ENCODE peak calls at places on chromosomes 1 and 21, in six cellular contexts. H, Y, V, Z, N and Q are unnamed samples.

GRCh38 chr21:33286600-33287456 is 20.7 kb downstream of the IL10RB start:
- DNase-seq in H (peak; percentile 63), Y (peak; percentile 70), V (no peak), Z (no peak), N (no peak), Q (peak; percentile 65)

GRCh38 chr1:100606438-100606837 is 68.5 kb downstream of the GPR88 start:
- DNase-seq in H (peak; percentile 27), Y (peak; percentile 39), V (no peak), Z (peak; percentile 21), N (peak; percentile 6), Q (peak; percentile 58)

GRCh38 chr1:167601442-167602380 is 28.3 kb upstream of the RCSD1 start:
- DNase-seq in H (peak; percentile 23), Y (peak; percentile 59), V (peak; percentile 83), Z (peak; percentile 40), N (peak; percentile 9), Q (no peak)

GRCh38 chr1:235659186-235659771 is 9.7 kb upstream of the GNG4 start:
- DNase-seq in H (no peak), Y (no peak), V (no peak), Z (no peak), N (no peak), Q (no peak)

GRCh38 chr1:218492840-218493239 is 147.7 kb downstream of the TGFB2 start:
- DNase-seq in H (no peak), Y (no peak), V (no peak), Z (no peak), N (no peak), Q (no peak)

GRCh38 chr21:42621166-42621827 is 32.1 kb upstream of the PDE9A start:
- DNase-seq in H (peak; percentile 16), Y (no peak), V (peak; percentile 64), Z (no peak), N (no peak), Q (no peak)

GRCh38 chr1:14945132-14946010 is 208.2 kb upstream of the TMEM51 start:
- DNase-seq in H (peak; percentile 57), Y (peak; percentile 66), V (no peak), Z (peak; percentile 60), N (no peak), Q (peak; percentile 86)

GRCh38 chr1:31787261-31787660 is 23.1 kb upstream of the ADGRB2 start:
- DNase-seq in H (no peak), Y (peak; percentile 10), V (peak; percentile 20), Z (no peak), N (no peak), Q (peak; percentile 22)

GRCh38 chr1:53396563-53397268 is 62.5 kb upstream of the DMRTB1 start:
- DNase-seq in H (no peak), Y (no peak), V (no peak), Z (no peak), N (no peak), Q (no peak)

GRCh38 chr1:50562106-50562505 is 138.9 kb upstream of the DMRTA2 start:
- DNase-seq in H (no peak), Y (no peak), V (no peak), Z (no peak), N (no peak), Q (no peak)

GRCh38 chr1:223298706-223299105 is 65.3 kb downstream of the SUSD4 start:
- DNase-seq in H (no peak), Y (no peak), V (no peak), Z (no peak), N (no peak), Q (no peak)

GRCh38 chr1:205950280-205950679 is 7.0 kb upstream of the SLC26A9 start:
- DNase-seq in H (no peak), Y (no peak), V (no peak), Z (peak; percentile 62), N (no peak), Q (no peak)

GRCh38 chr21:19648376-19648775 is 1244.8 kb upstream of the TMPRSS15 start:
- DNase-seq in H (no peak), Y (no peak), V (no peak), Z (no peak), N (no peak), Q (no peak)

GRCh38 chr1:184299076-184299790 is 87.6 kb upstream of the C1orf21 start:
- DNase-seq in H (no peak), Y (peak; percentile 38), V (no peak), Z (no peak), N (no peak), Q (no peak)

GRCh38 chr1:17156108-17156507 is 36.9 kb upstream of the PADI2 start:
- DNase-seq in H (no peak), Y (no peak), V (no peak), Z (no peak), N (no peak), Q (no peak)

GRCh38 chr1:185581961-185582725 is 152.0 kb upstream of the HMCN1 start:
- DNase-seq in H (no peak), Y (no peak), V (no peak), Z (no peak), N (no peak), Q (no peak)

GRCh38 chr1:246292571-246292970 is 214.5 kb downstream of the SMYD3 start:
- DNase-seq in H (no peak), Y (no peak), V (no peak), Z (no peak), N (no peak), Q (no peak)

GRCh38 chr1:8660455-8660854 is 157.0 kb downstream of the RERE start:
- DNase-seq in H (peak; percentile 71), Y (peak; percentile 72), V (no peak), Z (peak; percentile 71), N (no peak), Q (peak; percentile 36)

GRCh38 chr1:199590708-199591107 is 436.8 kb upstream of the NR5A2 start:
- DNase-seq in H (no peak), Y (no peak), V (no peak), Z (no peak), N (no peak), Q (no peak)

GRCh38 chr21:42413500-42413899 is 9.8 kb downstream of the UBASH3A start:
- DNase-seq in H (no peak), Y (no peak), V (no peak), Z (no peak), N (no peak), Q (no peak)

GRCh38 chr1:176243746-176244145 is 36.7 kb upstream of the COP1 start:
- DNase-seq in H (no peak), Y (no peak), V (no peak), Z (no peak), N (no peak), Q (no peak)

GRCh38 chr1:56370513-56370912 is 208.8 kb downstream of the PLPP3 start:
- DNase-seq in H (no peak), Y (no peak), V (no peak), Z (no peak), N (no peak), Q (no peak)

GRCh38 chr1:116983112-116983511 is 18.4 kb upstream of the CD101 start:
- DNase-seq in H (no peak), Y (peak; percentile 34), V (no peak), Z (no peak), N (no peak), Q (no peak)

GRCh38 chr1:110300412-110300811 is 38.8 kb upstream of the RBM15 start:
- DNase-seq in H (no peak), Y (no peak), V (no peak), Z (no peak), N (no peak), Q (no peak)

GRCh38 chr1:29117381-29117780 is 6.3 kb downstream of the TMEM200B start:
- DNase-seq in H (no peak), Y (no peak), V (no peak), Z (no peak), N (no peak), Q (no peak)

GRCh38 chr1:21865943-21866628 is 54.0 kb downstream of the LDLRAD2 start:
- DNase-seq in H (no peak), Y (no peak), V (no peak), Z (no peak), N (no peak), Q (no peak)

GRCh38 chr1:207495816-207496792 is at the start of gene CR1:
- DNase-seq in H (no peak), Y (peak; percentile 44), V (peak; percentile 72), Z (peak; percentile 21), N (peak; percentile 47), Q (no peak)
- H3K4me3 ChIP-seq in H (no peak within 1 kb of the TSS), Y (peak within 1 kb of the TSS; percentile 38), V (peak within 1 kb of the TSS; percentile 54), Z (peak within 1 kb of the TSS; percentile 56), N (peak within 1 kb of the TSS; percentile 47), Q (peak within 1 kb of the TSS; percentile 23)

GRCh38 chr1:189682591-189682990 is 795.1 kb downstream of the BRINP3 start:
- DNase-seq in H (no peak), Y (no peak), V (no peak), Z (no peak), N (no peak), Q (no peak)

GRCh38 chr1:189681252-189681919 is 796.3 kb downstream of the BRINP3 start:
- DNase-seq in H (no peak), Y (no peak), V (no peak), Z (no peak), N (no peak), Q (no peak)

GRCh38 chr1:189673223-189673622 is 804.4 kb downstream of the BRINP3 start:
- DNase-seq in H (no peak), Y (no peak), V (no peak), Z (no peak), N (no peak), Q (no peak)

DNA sequence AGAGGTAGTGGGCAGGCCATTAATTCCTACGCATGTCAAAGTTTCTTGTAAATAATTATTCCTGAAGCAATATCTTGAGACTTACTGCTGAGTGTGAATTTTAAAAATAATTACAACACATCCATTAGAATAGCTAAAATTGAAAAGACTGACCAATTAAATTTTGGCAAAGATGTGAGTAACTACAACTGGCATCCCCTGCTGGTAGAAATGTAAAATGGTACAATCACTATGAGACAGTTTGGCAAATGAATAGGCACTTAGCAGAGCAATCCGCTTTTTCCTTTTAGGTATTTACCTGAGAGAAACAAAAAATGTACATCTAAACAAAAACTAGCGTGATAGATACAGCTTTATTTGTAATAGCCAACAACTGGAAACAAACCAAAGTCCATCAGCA is 798.9 kb downstream of the BRINP3 start:
- DNase-seq in H (no peak), Y (no peak), V (no peak), Z (no peak), N (no peak), Q (no peak)
- TF ChIP-seq CTCF in H (no peak), Y (no peak), V (no peak), Z (no peak), N (no peak), Q (no peak)

GRCh38 chr1:226066415-226067077 is 4.0 kb downstream of the H3-3A start:
- DNase-seq in H (no peak), Y (no peak), V (no peak), Z (no peak), N (no peak), Q (no peak)
- H3K4me3 ChIP-seq in H (no peak overlapping the region), Y (no peak overlapping the region), V (peak overlapping the region; percentile 4), Z (no peak overlapping the region), N (no peak overlapping the region), Q (no peak overlapping the region)

DNA sequence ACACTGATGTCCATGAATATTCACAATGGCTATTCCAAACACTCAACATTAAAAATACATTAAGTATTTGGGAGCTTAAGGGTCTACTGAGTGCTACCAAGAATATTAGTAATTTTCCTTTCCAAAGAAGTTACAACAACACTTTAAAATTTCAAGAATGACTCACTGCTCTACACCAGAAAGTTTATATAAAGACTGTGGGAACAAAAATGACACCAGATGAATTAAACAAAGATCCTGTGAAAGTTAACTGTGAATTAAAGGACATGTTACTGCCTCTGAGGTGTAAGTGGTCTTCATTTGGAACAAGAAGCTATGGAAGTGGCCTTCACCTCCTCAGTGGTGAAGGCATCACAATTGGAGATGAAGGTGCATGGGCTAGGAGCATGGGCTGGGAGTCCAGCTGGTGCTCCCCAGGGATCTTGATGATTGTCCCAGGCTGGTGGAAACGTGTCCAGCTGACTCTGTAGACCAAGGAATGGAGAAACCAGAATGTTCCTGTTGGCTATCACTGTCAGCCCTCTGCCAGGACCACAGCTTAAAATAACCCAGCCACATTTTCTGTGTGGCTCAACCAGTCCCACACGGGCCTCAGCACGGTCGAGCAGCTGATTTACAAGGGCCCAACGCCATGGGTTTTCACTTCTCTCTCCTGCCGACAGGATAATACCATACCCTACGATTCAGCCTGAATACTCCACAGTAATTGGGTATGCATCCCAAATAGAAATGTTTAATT is 28.8 kb downstream of the TAF5L start:
- DNase-seq in H (peak; percentile 20), Y (peak; percentile 82), V (no peak), Z (peak; percentile 66), N (no peak), Q (no peak)
- TF ChIP-seq CTCF in H (no peak), Y (no peak), V (no peak), Z (peak; percentile 23), N (no peak), Q (no peak)